ENCODE peak calls at places on chromosome 2, in eight cellular contexts. P is heart right ventricle, N is SW480, A is mesothelial cell of epicardium, W is A172, R is fibroblast of mammary gland, C is RPMI8226, G is GF-D8. Y is an unnamed sample.

GRCh38 chr2:60679059-60679780 is 76.8 kb upstream of the PAPOLG start:
- DNase-seq in P (no peak), N (no peak), A (no peak), W (no peak), R (no peak), C (peak), G (no peak), Y (no peak)

GRCh38 chr2:100818606-100819364 is 1.2 kb upstream of the NPAS2 start:
- DNase-seq in P (peak), N (peak), A (peak), W (no peak), R (peak), C (no peak), G (no peak), Y (no peak)

GRCh38 chr2:215677466-215677865 is 241.6 kb upstream of the FN1 start:
- DNase-seq in P (no peak), N (no peak), A (no peak), W (no peak), R (no peak), C (no peak), G (no peak), Y (no peak)

GRCh38 chr2:131431336-131431735 is 44.6 kb upstream of the TUBA3D start:
- DNase-seq in P (no peak), N (no peak), A (no peak), W (peak), R (peak), C (no peak), G (no peak), Y (no peak)

GRCh38 chr2:172231508-172231907 is 128.8 kb upstream of the DLX2 start:
- DNase-seq in P (no peak), N (no peak), A (no peak), W (no peak), R (no peak), C (no peak), G (no peak), Y (no peak)

GRCh38 chr2:2727876-2728511 is 396.9 kb upstream of the MYT1L start:
- DNase-seq in P (no peak), N (no peak), A (no peak), W (no peak), R (no peak), C (no peak), G (no peak), Y (no peak)

GRCh38 chr2:88099798-88100488 is 27.9 kb downstream of the FABP1 start:
- DNase-seq in P (no peak), N (peak), A (no peak), W (peak), R (peak), C (no peak), G (no peak), Y (peak)

GRCh38 chr2:101329026-101329425 is 20.5 kb upstream of the RNF149 start:
- DNase-seq in P (no peak), N (no peak), A (no peak), W (no peak), R (no peak), C (no peak), G (no peak), Y (no peak)

GRCh38 chr2:207474871-207475485 is 54.8 kb upstream of the CREB1 start:
- DNase-seq in P (no peak), N (peak), A (peak), W (peak), R (peak), C (peak), G (no peak), Y (no peak)

GRCh38 chr2:241540766-241541561 is 17.6 kb upstream of the BOK start:
- DNase-seq in P (peak), N (peak), A (peak), W (no peak), R (peak), C (no peak), G (no peak), Y (peak)

GRCh38 chr2:54503192-54503591 is 47.1 kb downstream of the SPTBN1 start:
- DNase-seq in P (no peak), N (peak), A (peak), W (peak), R (peak), C (peak), G (no peak), Y (peak)